ENCODE peak calls at places on chromosomes 16 and 17, in six cellular contexts. L is nephron progenitor cell, V is LoVo, Y is NCI-H1694, T is non-pigmented ciliary epithelial cell, C is NCI-H1048. W is an unnamed sample.

GRCh38 chr16:47732806-47733150 is 271.6 kb downstream of the PHKB start:
- DNase-seq in Y (no peak), T (peak; percentile 92), C (no peak), V (no peak), L (no peak), W (peak; percentile 51)

GRCh38 chr17:73850426-73850825 is 206.2 kb upstream of the SDK2 start:
- DNase-seq in Y (no peak), L (no peak), C (no peak), V (no peak), T (no peak), W (no peak)

GRCh38 chr17:69447726-69448125 is 33.2 kb downstream of the MAP2K6 start:
- DNase-seq in C (no peak), V (no peak), T (no peak), L (no peak), Y (no peak), W (no peak)

GRCh38 chr16:30637952-30638351 is 12.8 kb upstream of the PRR14 start:
- DNase-seq in V (peak; percentile 45), T (no peak), C (no peak), L (no peak), Y (peak; percentile 28), W (no peak)

GRCh38 chr16:4609200-4610010 is 5.3 kb downstream of the UBALD1 start:
- DNase-seq in C (no peak), Y (no peak), T (no peak), L (no peak), V (no peak), W (no peak)

GRCh38 chr17:72539981-72540897 is 419.4 kb downstream of the SOX9 start:
- DNase-seq in V (peak; percentile 30), Y (peak; percentile 21), T (no peak), C (peak; percentile 43), L (peak; percentile 93), W (no peak)

GRCh38 chr17:29565643-29566472 is 979 bp downstream of the ABHD15 start:
- DNase-seq in L (peak; percentile 47), V (no peak), C (no peak), T (no peak), Y (no peak), W (no peak)

GRCh38 chr17:42563543-42563942 is 1.6 kb downstream of the COASY start:
- DNase-seq in C (no peak), V (peak; percentile 70), T (no peak), Y (no peak), L (no peak), W (no peak)

GRCh38 chr17:68197997-68198930 is 49.6 kb upstream of the AMZ2 start:
- DNase-seq in Y (no peak), V (no peak), T (no peak), L (peak; percentile 15), C (no peak), W (no peak)

GRCh38 chr17:8365143-8365542 is 11.4 kb downstream of the KRABD2 start:
- DNase-seq in C (no peak), V (no peak), L (no peak), T (no peak), Y (no peak), W (no peak)

GRCh38 chr17:77100009-77100408 is 40.8 kb upstream of the SEC14L1 start:
- DNase-seq in C (no peak), Y (no peak), V (no peak), T (no peak), L (no peak), W (no peak)

GRCh38 chr17:82238562-82239201 is 9.8 kb downstream of the SLC16A3 start:
- DNase-seq in T (peak; percentile 79), C (no peak), L (no peak), V (no peak), Y (no peak), W (no peak)

GRCh38 chr16:84712138-84712671 is 12.4 kb downstream of the USP10 start:
- DNase-seq in Y (no peak), T (no peak), V (no peak), L (no peak), C (no peak), W (no peak)

GRCh38 chr17:64441772-64442549 is 7.0 kb upstream of the MILR1 start:
- DNase-seq in C (no peak), L (no peak), Y (no peak), T (peak; percentile 23), V (no peak), W (peak; percentile 23)

GRCh38 chr17:81395600-81396277 is 482 bp downstream of the BAHCC1 start:
- DNase-seq in C (no peak), Y (no peak), L (peak; percentile 33), V (peak; percentile 18), T (no peak), W (no peak)

GRCh38 chr17:59859444-59860025 is 33.2 kb downstream of the TUBD1 start:
- DNase-seq in V (peak; percentile 68), T (peak; percentile 24), C (no peak), Y (peak; percentile 18), L (no peak), W (no peak)

GRCh38 chr17:37506678-37507077 is 17.0 kb downstream of the DUSP14 start:
- DNase-seq in L (peak; percentile 41), T (no peak), Y (peak; percentile 79), C (no peak), V (no peak), W (no peak)

GRCh38 chr17:70029019-70029767 is 45.8 kb upstream of the KCNJ16 start:
- DNase-seq in T (no peak), V (no peak), L (no peak), Y (no peak), C (no peak), W (no peak)

GRCh38 chr16:7374614-7375174 is 42.0 kb downstream of the RBFOX1 start:
- DNase-seq in C (no peak), L (no peak), Y (no peak), T (no peak), V (no peak), W (no peak)

GRCh38 chr16:55494994-55495421 is 13.9 kb upstream of the LPCAT2 start:
- DNase-seq in Y (no peak), V (no peak), T (peak; percentile 78), C (no peak), L (no peak), W (peak; percentile 91)

GRCh38 chr16:11852092-11852809 is 909 bp upstream of the RSL1D1 start:
- DNase-seq in C (no peak), Y (no peak), T (no peak), V (peak; percentile 36), L (no peak), W (no peak)

GRCh38 chr17:32803544-32803943 is 73.4 kb downstream of the MYO1D start:
- DNase-seq in T (no peak), V (no peak), C (no peak), Y (no peak), L (no peak), W (no peak)

W was measured in GM04503.